ENCODE peak calls at places on chromosomes 4 and X, in nine cellular contexts. One of them, this sample, is unnamed.

GRCh38 chrX:107827137-107827831 is 1.6 kb downstream of the MID2 start:
- DNase-seq in lower leg skin: no peak
- DNase-seq in fibroblast of mammary gland: peak
- DNase-seq in astrocyte of the spinal cord: no peak
- DNase-seq in lung: no peak
- DNase-seq in gastrocnemius medialis: no peak
- DNase-seq in AG09309: no peak
- DNase-seq in right lobe of liver: no peak
- DNase-seq in endothelial cell of umbilical vein: peak
- DNase-seq in this sample: no peak

GRCh38 chr4:32010221-32010620 is 1290.1 kb downstream of the PCDH7 start:
- DNase-seq in lower leg skin: no peak
- DNase-seq in fibroblast of mammary gland: no peak
- DNase-seq in astrocyte of the spinal cord: no peak
- DNase-seq in lung: no peak
- DNase-seq in gastrocnemius medialis: no peak
- DNase-seq in AG09309: no peak
- DNase-seq in right lobe of liver: no peak
- DNase-seq in endothelial cell of umbilical vein: no peak
- DNase-seq in this sample: no peak

GRCh38 chr4:130646886-130647285 is 1550.9 kb downstream of the C4orf33 start:
- DNase-seq in lower leg skin: no peak
- DNase-seq in fibroblast of mammary gland: no peak
- DNase-seq in astrocyte of the spinal cord: no peak
- DNase-seq in lung: no peak
- DNase-seq in gastrocnemius medialis: no peak
- DNase-seq in AG09309: no peak
- DNase-seq in right lobe of liver: no peak
- DNase-seq in endothelial cell of umbilical vein: no peak
- DNase-seq in this sample: no peak

GRCh38 chr4:96776922-96777510 is 937.1 kb downstream of the PDHA2 start:
- DNase-seq in lower leg skin: no peak
- DNase-seq in fibroblast of mammary gland: no peak
- DNase-seq in astrocyte of the spinal cord: no peak
- DNase-seq in lung: no peak
- DNase-seq in gastrocnemius medialis: no peak
- DNase-seq in AG09309: no peak
- DNase-seq in right lobe of liver: no peak
- DNase-seq in endothelial cell of umbilical vein: no peak
- DNase-seq in this sample: no peak

GRCh38 chrX:72100824-72101351 is 30.8 kb downstream of the RTL5 start:
- DNase-seq in lower leg skin: peak
- DNase-seq in fibroblast of mammary gland: no peak
- DNase-seq in astrocyte of the spinal cord: no peak
- DNase-seq in lung: peak
- DNase-seq in gastrocnemius medialis: no peak
- DNase-seq in AG09309: no peak
- DNase-seq in right lobe of liver: no peak
- DNase-seq in endothelial cell of umbilical vein: no peak
- DNase-seq in this sample: no peak

GRCh38 chr4:137310593-137311490 is 221.5 kb downstream of the PCDH18 start:
- DNase-seq in lower leg skin: no peak
- DNase-seq in fibroblast of mammary gland: peak
- DNase-seq in astrocyte of the spinal cord: peak
- DNase-seq in lung: no peak
- DNase-seq in gastrocnemius medialis: no peak
- DNase-seq in AG09309: peak
- DNase-seq in right lobe of liver: no peak
- DNase-seq in endothelial cell of umbilical vein: no peak
- DNase-seq in this sample: peak

GRCh38 chrX:71254092-71254941 is at the start of gene ZMYM3:
- DNase-seq in lower leg skin: peak
- DNase-seq in fibroblast of mammary gland: peak
- DNase-seq in astrocyte of the spinal cord: peak
- DNase-seq in lung: peak
- DNase-seq in gastrocnemius medialis: peak
- DNase-seq in AG09309: peak
- DNase-seq in right lobe of liver: peak
- DNase-seq in endothelial cell of umbilical vein: peak
- DNase-seq in this sample: no peak

GRCh38 chr4:74570095-74570494 is 125.2 kb downstream of the AREG start:
- DNase-seq in lower leg skin: no peak
- DNase-seq in fibroblast of mammary gland: no peak
- DNase-seq in astrocyte of the spinal cord: no peak
- DNase-seq in lung: no peak
- DNase-seq in gastrocnemius medialis: no peak
- DNase-seq in AG09309: no peak
- DNase-seq in right lobe of liver: no peak
- DNase-seq in endothelial cell of umbilical vein: no peak
- DNase-seq in this sample: no peak

GRCh38 chrX:120736989-120737388 is 107.1 kb upstream of the C1GALT1C1 start:
- DNase-seq in lower leg skin: no peak
- DNase-seq in fibroblast of mammary gland: peak
- DNase-seq in astrocyte of the spinal cord: peak
- DNase-seq in lung: no peak
- DNase-seq in gastrocnemius medialis: no peak
- DNase-seq in AG09309: no peak
- DNase-seq in right lobe of liver: no peak
- DNase-seq in endothelial cell of umbilical vein: peak
- DNase-seq in this sample: no peak

GRCh38 chr4:3178351-3178750 is 70.6 kb upstream of the MSANTD1 start:
- DNase-seq in lower leg skin: no peak
- DNase-seq in fibroblast of mammary gland: no peak
- DNase-seq in astrocyte of the spinal cord: no peak
- DNase-seq in lung: no peak
- DNase-seq in gastrocnemius medialis: no peak
- DNase-seq in AG09309: no peak
- DNase-seq in right lobe of liver: no peak
- DNase-seq in endothelial cell of umbilical vein: no peak
- DNase-seq in this sample: no peak

GRCh38 chrX:38985375-38985774 is 184.1 kb downstream of the MID1IP1 start:
- DNase-seq in lower leg skin: no peak
- DNase-seq in fibroblast of mammary gland: peak
- DNase-seq in astrocyte of the spinal cord: no peak
- DNase-seq in lung: no peak
- DNase-seq in gastrocnemius medialis: no peak
- DNase-seq in AG09309: no peak
- DNase-seq in right lobe of liver: no peak
- DNase-seq in endothelial cell of umbilical vein: peak
- DNase-seq in this sample: no peak

GRCh38 chr4:157115613-157116340 is 39.8 kb downstream of the GLRB start:
- DNase-seq in lower leg skin: no peak
- DNase-seq in fibroblast of mammary gland: peak
- DNase-seq in astrocyte of the spinal cord: peak
- DNase-seq in lung: no peak
- DNase-seq in gastrocnemius medialis: no peak
- DNase-seq in AG09309: peak
- DNase-seq in right lobe of liver: no peak
- DNase-seq in endothelial cell of umbilical vein: peak
- DNase-seq in this sample: peak

GRCh38 chr4:141713771-141714445 is 77.5 kb downstream of the IL15 start:
- DNase-seq in lower leg skin: no peak
- DNase-seq in fibroblast of mammary gland: peak
- DNase-seq in astrocyte of the spinal cord: peak
- DNase-seq in lung: no peak
- DNase-seq in gastrocnemius medialis: no peak
- DNase-seq in AG09309: peak
- DNase-seq in right lobe of liver: no peak
- DNase-seq in endothelial cell of umbilical vein: peak
- DNase-seq in this sample: no peak

GRCh38 chr4:101086801-101087586 is 260.3 kb downstream of the PPP3CA start:
- DNase-seq in lower leg skin: no peak
- DNase-seq in fibroblast of mammary gland: no peak
- DNase-seq in astrocyte of the spinal cord: no peak
- DNase-seq in lung: no peak
- DNase-seq in gastrocnemius medialis: no peak
- DNase-seq in AG09309: no peak
- DNase-seq in right lobe of liver: no peak
- DNase-seq in endothelial cell of umbilical vein: no peak
- DNase-seq in this sample: no peak

GRCh38 chr4:187602339-187603092 is 393.1 kb upstream of the ZFP42 start:
- DNase-seq in lower leg skin: no peak
- DNase-seq in fibroblast of mammary gland: peak
- DNase-seq in astrocyte of the spinal cord: peak
- DNase-seq in lung: no peak
- DNase-seq in gastrocnemius medialis: no peak
- DNase-seq in AG09309: no peak
- DNase-seq in right lobe of liver: no peak
- DNase-seq in endothelial cell of umbilical vein: peak
- DNase-seq in this sample: no peak

DNA sequence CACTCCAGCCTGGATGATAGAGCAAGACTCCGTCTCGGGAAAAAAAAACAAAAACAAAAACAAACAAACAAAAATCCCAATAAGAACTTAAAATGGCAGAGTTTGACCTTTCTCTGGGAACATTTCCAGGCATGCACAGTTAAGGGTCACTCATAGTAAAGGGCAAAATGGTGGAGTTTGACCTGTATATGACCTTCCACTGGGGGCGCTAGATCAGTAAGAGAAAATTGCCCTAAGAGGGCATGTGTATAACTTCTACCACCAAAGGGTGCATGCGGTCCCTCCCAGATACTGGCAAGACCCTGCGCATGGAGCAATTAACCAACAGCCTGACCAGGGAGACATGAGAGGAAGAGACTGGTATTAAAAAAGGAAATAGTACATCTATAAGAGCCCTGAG is 177.2 kb downstream of the MOSPD2 start:
- DNase-seq in lower leg skin: no peak
- DNase-seq in fibroblast of mammary gland: no peak
- DNase-seq in astrocyte of the spinal cord: no peak
- DNase-seq in lung: no peak
- DNase-seq in gastrocnemius medialis: no peak
- DNase-seq in AG09309: no peak
- DNase-seq in right lobe of liver: no peak
- DNase-seq in endothelial cell of umbilical vein: no peak
- DNase-seq in this sample: no peak
- TF ChIP-seq CTCF in lower leg skin: no peak
- TF ChIP-seq CTCF in fibroblast of mammary gland: no peak
- TF ChIP-seq CTCF in astrocyte of the spinal cord: no peak
- TF ChIP-seq CTCF in lung: no peak
- TF ChIP-seq CTCF in gastrocnemius medialis: no peak
- TF ChIP-seq CTCF in AG09309: no peak
- TF ChIP-seq CTCF in right lobe of liver: no peak
- TF ChIP-seq CTCF in endothelial cell of umbilical vein: no peak
- TF ChIP-seq CTCF in this sample: no peak

GRCh38 chrX:5236749-5237148 is 991.9 kb downstream of the NLGN4X start:
- DNase-seq in lower leg skin: no peak
- DNase-seq in fibroblast of mammary gland: no peak
- DNase-seq in astrocyte of the spinal cord: no peak
- DNase-seq in lung: no peak
- DNase-seq in gastrocnemius medialis: no peak
- DNase-seq in AG09309: no peak
- DNase-seq in right lobe of liver: no peak
- DNase-seq in endothelial cell of umbilical vein: no peak
- DNase-seq in this sample: no peak

GRCh38 chrX:5242091-5242790 is 986.4 kb downstream of the NLGN4X start:
- DNase-seq in lower leg skin: no peak
- DNase-seq in fibroblast of mammary gland: no peak
- DNase-seq in astrocyte of the spinal cord: no peak
- DNase-seq in lung: no peak
- DNase-seq in gastrocnemius medialis: no peak
- DNase-seq in AG09309: no peak
- DNase-seq in right lobe of liver: no peak
- DNase-seq in endothelial cell of umbilical vein: no peak
- DNase-seq in this sample: no peak
- H3K4me3 ChIP-seq in lower leg skin: no peak
- H3K4me3 ChIP-seq in fibroblast of mammary gland: no peak
- H3K4me3 ChIP-seq in astrocyte of the spinal cord: no peak
- H3K4me3 ChIP-seq in lung: no peak
- H3K4me3 ChIP-seq in gastrocnemius medialis: no peak
- H3K4me3 ChIP-seq in AG09309: no peak
- H3K4me3 ChIP-seq in right lobe of liver: no peak
- H3K4me3 ChIP-seq in endothelial cell of umbilical vein: no peak
- H3K4me3 ChIP-seq in this sample: no peak

DNA sequence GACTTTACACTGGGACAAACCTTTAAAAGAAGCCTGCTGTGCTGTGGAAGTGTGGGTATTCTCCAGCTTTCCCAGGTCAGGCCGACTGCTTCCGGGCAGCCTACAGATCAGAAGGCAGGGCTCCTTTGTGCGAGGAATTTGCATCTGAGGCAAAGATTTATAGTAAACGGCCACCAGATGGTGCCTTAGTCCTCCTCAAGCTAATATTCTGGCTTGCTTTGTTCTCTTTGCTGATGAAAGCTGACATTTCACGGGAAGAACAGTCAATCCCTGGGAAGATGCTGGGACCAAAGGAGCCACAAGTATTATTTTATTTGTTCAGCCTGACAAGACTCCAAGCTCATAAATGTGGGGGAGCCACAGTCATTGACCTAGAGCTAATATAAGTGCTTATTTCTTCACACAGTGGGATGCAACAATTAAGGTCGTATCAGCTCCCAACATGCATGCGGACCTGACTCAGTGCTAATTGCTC is 120.8 kb upstream of the TRIM2 start:
- DNase-seq in lower leg skin: peak
- DNase-seq in fibroblast of mammary gland: peak
- DNase-seq in astrocyte of the spinal cord: peak
- DNase-seq in lung: peak
- DNase-seq in gastrocnemius medialis: no peak
- DNase-seq in AG09309: peak
- DNase-seq in right lobe of liver: peak
- DNase-seq in endothelial cell of umbilical vein: peak
- DNase-seq in this sample: peak
- TF ChIP-seq CTCF in lower leg skin: no peak
- TF ChIP-seq CTCF in fibroblast of mammary gland: peak
- TF ChIP-seq CTCF in astrocyte of the spinal cord: peak
- TF ChIP-seq CTCF in lung: peak
- TF ChIP-seq CTCF in gastrocnemius medialis: no peak
- TF ChIP-seq CTCF in AG09309: peak
- TF ChIP-seq CTCF in right lobe of liver: peak
- TF ChIP-seq CTCF in endothelial cell of umbilical vein: peak
- TF ChIP-seq CTCF in this sample: peak

DNA sequence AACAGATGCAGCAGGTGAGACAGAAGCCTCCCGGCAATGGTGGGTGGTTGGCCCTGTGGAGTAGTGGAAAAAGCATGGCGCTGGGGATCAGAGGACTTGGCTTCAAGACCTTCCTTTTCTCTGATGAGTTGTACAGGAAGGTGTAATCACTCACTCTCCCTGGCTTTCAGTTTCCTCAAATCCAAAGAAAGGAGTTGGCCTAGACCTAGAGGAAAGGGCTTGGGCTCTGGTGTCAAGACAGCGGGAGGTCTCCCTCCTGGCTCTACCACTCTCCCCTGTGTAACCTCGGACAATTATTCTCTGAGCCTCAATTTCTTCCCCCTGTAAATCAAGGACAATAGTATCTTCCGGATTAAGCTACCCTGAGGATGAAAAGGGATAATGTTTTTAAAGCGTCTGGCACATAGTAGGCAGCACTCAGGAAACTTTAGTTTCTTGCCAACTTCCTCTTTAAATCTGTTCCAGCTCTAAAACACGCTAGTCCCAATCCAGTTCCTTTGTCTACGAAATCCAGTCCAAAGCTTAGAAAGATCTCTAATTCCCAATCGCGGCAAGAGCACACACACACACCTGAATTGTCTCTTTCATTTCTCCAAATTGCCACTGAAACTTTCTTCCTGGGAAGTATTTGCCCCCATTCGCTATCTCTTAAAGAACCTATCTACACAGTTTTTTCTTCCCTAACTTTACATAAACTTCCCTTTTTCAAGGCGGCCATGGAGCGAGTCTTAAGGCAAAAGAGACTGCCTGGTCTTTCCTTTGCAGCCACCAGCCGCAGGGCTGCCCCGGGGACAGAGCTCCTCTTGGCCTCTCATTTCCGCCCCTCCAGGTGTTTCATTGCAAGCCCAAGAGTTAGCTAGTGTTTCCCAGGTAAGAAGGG is 29.9 kb upstream of the GPC4 start:
- DNase-seq in lower leg skin: no peak
- DNase-seq in fibroblast of mammary gland: peak
- DNase-seq in astrocyte of the spinal cord: peak
- DNase-seq in lung: no peak
- DNase-seq in gastrocnemius medialis: no peak
- DNase-seq in AG09309: no peak
- DNase-seq in right lobe of liver: no peak
- DNase-seq in endothelial cell of umbilical vein: no peak
- DNase-seq in this sample: no peak
- H3K4me3 ChIP-seq in lower leg skin: no peak
- H3K4me3 ChIP-seq in fibroblast of mammary gland: peak
- H3K4me3 ChIP-seq in astrocyte of the spinal cord: peak
- H3K4me3 ChIP-seq in lung: no peak
- H3K4me3 ChIP-seq in gastrocnemius medialis: peak
- H3K4me3 ChIP-seq in AG09309: no peak
- H3K4me3 ChIP-seq in right lobe of liver: no peak
- H3K4me3 ChIP-seq in endothelial cell of umbilical vein: no peak
- H3K4me3 ChIP-seq in this sample: peak

This sample was measured in AG04449.